ENCODE peak calls at places on chromosomes 12 and 14, in ten cellular contexts. N is NAMALWA, B is pancreas, Q is epithelial cell of esophagus, W is sigmoid colon, L is ACHN, F is lower lobe of right lung, U is GM18507, G is A549, Y is HT1080. O is an unnamed sample.

GRCh38 chr12:122467983-122468382 is 32.7 kb downstream of the ZCCHC8 start:
- DNase-seq in N (no peak), B (no peak), Q (peak), W (no peak), L (no peak), F (no peak), U (no peak), G (no peak), Y (no peak), O (no peak)

GRCh38 chr14:26820101-26820500 is 222.3 kb upstream of the NOVA1 start:
- DNase-seq in N (no peak), B (no peak), Q (no peak), W (no peak), L (no peak), F (no peak), U (no peak), G (no peak), Y (no peak), O (no peak)

GRCh38 chr14:90820958-90821357 is 4.7 kb upstream of the TTC7B start:
- DNase-seq in N (peak), B (no peak), Q (peak), W (no peak), L (peak), F (no peak), U (peak), G (no peak), Y (peak), O (no peak)

GRCh38 chr12:120439646-120440247 is 1.8 kb downstream of the COX6A1 start:
- DNase-seq in N (peak), B (peak), Q (peak), W (no peak), L (peak), F (no peak), U (peak), G (peak), Y (peak), O (peak)

GRCh38 chr12:60345442-60345841 is 749.6 kb downstream of the SLC16A7 start:
- DNase-seq in N (no peak), B (no peak), Q (peak), W (no peak), L (no peak), F (no peak), U (no peak), G (no peak), Y (no peak), O (no peak)

GRCh38 chr12:94427520-94428381 is 31.9 kb downstream of the CEP83 start:
- DNase-seq in N (no peak), B (peak), Q (no peak), W (peak), L (no peak), F (no peak), U (no peak), G (no peak), Y (no peak), O (no peak)

GRCh38 chr14:89408907-89409675 is 7.9 kb downstream of the FOXN3 start:
- DNase-seq in N (no peak), B (no peak), Q (peak), W (peak), L (no peak), F (no peak), U (no peak), G (no peak), Y (no peak), O (no peak)

GRCh38 chr14:101511199-101511598 is 50.1 kb upstream of the DIO3 start:
- DNase-seq in N (no peak), B (no peak), Q (no peak), W (no peak), L (no peak), F (no peak), U (no peak), G (no peak), Y (no peak), O (no peak)

GRCh38 chr14:54278087-54278486 is 118.7 kb upstream of the CDKN3 start:
- DNase-seq in N (peak), B (no peak), Q (no peak), W (no peak), L (no peak), F (no peak), U (no peak), G (no peak), Y (peak), O (peak)

GRCh38 chr12:11719678-11720099 is 70.2 kb downstream of the ETV6 start:
- DNase-seq in N (no peak), B (no peak), Q (peak), W (peak), L (peak), F (peak), U (no peak), G (no peak), Y (peak), O (peak)

GRCh38 chr12:123571343-123571813 is 13.0 kb upstream of the TMED2 start:
- DNase-seq in N (peak), B (no peak), Q (peak), W (peak), L (no peak), F (peak), U (no peak), G (peak), Y (peak), O (no peak)

GRCh38 chr12:46774011-46774633 is 51.7 kb downstream of the SLC38A4 start:
- DNase-seq in N (no peak), B (no peak), Q (no peak), W (no peak), L (no peak), F (no peak), U (no peak), G (no peak), Y (peak), O (no peak)

GRCh38 chr12:116708826-116709756 is 28.8 kb downstream of the SPRING1 start:
- DNase-seq in N (peak), B (peak), Q (peak), W (no peak), L (peak), F (no peak), U (no peak), G (peak), Y (peak), O (peak)

GRCh38 chr14:23729720-23730387 is 93.7 kb downstream of the DHRS2 start:
- DNase-seq in N (no peak), B (no peak), Q (no peak), W (no peak), L (no peak), F (no peak), U (no peak), G (peak), Y (no peak), O (no peak)

GRCh38 chr12:62631531-62632520 is 165.2 kb downstream of the MON2 start:
- DNase-seq in N (no peak), B (peak), Q (peak), W (peak), L (peak), F (peak), U (peak), G (peak), Y (peak), O (no peak)

GRCh38 chr12:16349132-16349463 is 1.7 kb downstream of the MGST1 start:
- DNase-seq in N (no peak), B (peak), Q (peak), W (peak), L (peak), F (peak), U (no peak), G (peak), Y (peak), O (peak)

GRCh38 chr14:77157716-77158115 is 16.1 kb upstream of the ZDHHC22 start:
- DNase-seq in N (no peak), B (no peak), Q (no peak), W (no peak), L (no peak), F (no peak), U (no peak), G (no peak), Y (no peak), O (no peak)

GRCh38 chr12:46244273-46244672 is 24.6 kb downstream of the SLC38A1 start:
- DNase-seq in N (no peak), B (no peak), Q (no peak), W (no peak), L (no peak), F (no peak), U (no peak), G (no peak), Y (no peak), O (no peak)

GRCh38 chr14:26394114-26394855 is 203.5 kb downstream of the NOVA1 start:
- DNase-seq in N (peak), B (peak), Q (peak), W (no peak), L (peak), F (no peak), U (no peak), G (peak), Y (no peak), O (no peak)

GRCh38 chr12:52646613-52647012 is 5.4 kb downstream of the KRT2 start:
- DNase-seq in N (no peak), B (no peak), Q (no peak), W (no peak), L (no peak), F (no peak), U (no peak), G (no peak), Y (no peak), O (no peak)

GRCh38 chr12:121926874-121927706 is 8.7 kb downstream of the CFAP251 start:
- DNase-seq in N (peak), B (no peak), Q (no peak), W (no peak), L (no peak), F (no peak), U (no peak), G (no peak), Y (no peak), O (peak)

GRCh38 chr14:98754343-98755025 is 517.5 kb downstream of the BCL11B start:
- DNase-seq in N (no peak), B (no peak), Q (peak), W (no peak), L (no peak), F (no peak), U (no peak), G (no peak), Y (peak), O (no peak)

GRCh38 chr12:3990356-3990975 is 117.3 kb upstream of the PARP11 start:
- DNase-seq in N (no peak), B (no peak), Q (no peak), W (no peak), L (no peak), F (no peak), U (no peak), G (no peak), Y (no peak), O (no peak)